ENCODE peak calls at places on chromosomes 2 and 18, in six cellular contexts. D is foreskin fibroblast, E is fibroblast of lung, W is ACHN, U is dermis microvascular lymphatic vessel endothelial cell, L is T1000. C is an unnamed sample.

GRCh38 chr2:1698188-1698945 is 45.9 kb downstream of the PXDN start:
- DNase-seq in D (no peak), E (no peak), W (no peak), U (no peak), L (no peak), C (no peak)

GRCh38 chr2:29275186-29275585 is 160.0 kb downstream of the CLIP4 start:
- DNase-seq in D (no peak), E (no peak), W (no peak), U (no peak), L (no peak), C (no peak)

GRCh38 chr2:155377931-155378444 is 679.5 kb downstream of the KCNJ3 start:
- DNase-seq in D (no peak), E (peak; percentile 26), W (no peak), U (no peak), L (no peak), C (no peak)

GRCh38 chr2:156405586-156405985 is 30.6 kb upstream of the GPD2 start:
- DNase-seq in D (peak; percentile 58), E (no peak), W (no peak), U (no peak), L (no peak), C (no peak)

GRCh38 chr2:206805922-206806607 is 40.7 kb downstream of the FASTKD2 start:
- DNase-seq in D (peak; percentile 81), E (no peak), W (no peak), U (peak; percentile 36), L (no peak), C (no peak)

GRCh38 chr2:22209545-22209944 is 1085.8 kb downstream of the TDRD15 start:
- DNase-seq in D (no peak), E (no peak), W (no peak), U (no peak), L (no peak), C (no peak)

GRCh38 chr2:160756481-160756880 is 262.9 kb upstream of the RBMS1 start:
- DNase-seq in D (no peak), E (peak; percentile 12), W (no peak), U (no peak), L (no peak), C (no peak)

GRCh38 chr2:55431982-55432627 is 12.4 kb upstream of the CCDC88A start:
- DNase-seq in D (peak; percentile 70), E (peak; percentile 25), W (peak; percentile 49), U (peak; percentile 69), L (no peak), C (no peak)

GRCh38 chr18:36709315-36709714 is 119.5 kb downstream of the TPGS2 start:
- DNase-seq in D (no peak), E (no peak), W (no peak), U (no peak), L (no peak), C (no peak)

GRCh38 chr2:113157897-113158753 is 15.6 kb upstream of the PSD4 start:
- DNase-seq in D (peak; percentile 65), E (peak; percentile 74), W (no peak), U (no peak), L (no peak), C (no peak)

GRCh38 chr2:202512176-202512575 is 122.6 kb upstream of the FAM117B start:
- DNase-seq in D (no peak), E (no peak), W (no peak), U (no peak), L (no peak), C (no peak)

GRCh38 chr2:112765251-112765650 is 842 bp upstream of the CKAP2L start:
- DNase-seq in D (no peak), E (no peak), W (no peak), U (no peak), L (no peak), C (no peak)

GRCh38 chr2:20625491-20625919 is 25.4 kb downstream of the HS1BP3 start:
- DNase-seq in D (no peak), E (no peak), W (no peak), U (no peak), L (no peak), C (no peak)

GRCh38 chr2:71884303-71885042 is 263.2 kb downstream of the CYP26B1 start:
- DNase-seq in D (peak; percentile 86), E (peak; percentile 76), W (no peak), U (peak; percentile 20), L (peak; percentile 9), C (no peak)

GRCh38 chr18:44143054-44143453 is 537.6 kb upstream of the SETBP1 start:
- DNase-seq in D (no peak), E (peak; percentile 73), W (peak; percentile 44), U (no peak), L (no peak), C (no peak)

GRCh38 chr2:45649457-45649854 is 2.0 kb upstream of the PRKCE start:
- DNase-seq in D (peak; percentile 41), E (no peak), W (peak; percentile 29), U (no peak), L (no peak), C (no peak)

GRCh38 chr2:1874950-1875349 is 130.6 kb upstream of the PXDN start:
- DNase-seq in D (no peak), E (no peak), W (no peak), U (no peak), L (no peak), C (no peak)

GRCh38 chr2:18912225-18912888 is 323.0 kb upstream of the NT5C1B start:
- DNase-seq in D (no peak), E (no peak), W (no peak), U (peak; percentile 16), L (no peak), C (no peak)

GRCh38 chr2:172208881-172209325 is 106.2 kb upstream of the DLX2 start:
- DNase-seq in D (peak; percentile 73), E (peak; percentile 45), W (no peak), U (peak; percentile 77), L (no peak), C (no peak)

GRCh38 chr2:31075936-31076590 is 62.2 kb downstream of the GALNT14 start:
- DNase-seq in D (peak; percentile 77), E (no peak), W (no peak), U (no peak), L (no peak), C (no peak)

GRCh38 chr2:48568551-48568950 is 38.6 kb downstream of the STON1 start:
- DNase-seq in D (no peak), E (no peak), W (no peak), U (no peak), L (no peak), C (no peak)

GRCh38 chr2:238097201-238097987 is 2.7 kb upstream of the ESPNL start:
- DNase-seq in D (no peak), E (no peak), W (no peak), U (no peak), L (no peak), C (no peak)

GRCh38 chr18:66599190-66599589 is 4.7 kb downstream of the CDH19 start:
- DNase-seq in D (no peak), E (peak; percentile 10), W (no peak), U (peak; percentile 72), L (no peak), C (no peak)

GRCh38 chr2:174332607-174333001 is 2.1 kb upstream of the SP9 start:
- DNase-seq in D (no peak), E (no peak), W (no peak), U (no peak), L (no peak), C (no peak)